ENCODE peak calls at places on chromosomes 3 and 15, in five cellular contexts. P, M, J, L and U are unnamed samples.

GRCh38 chr15:31031471-31032064 is 40.1 kb upstream of the MTMR10 start:
- DNase-seq in P (no peak), M (peak; percentile 72), J (no peak), L (peak; percentile 49), U (no peak)

GRCh38 chr15:94100814-94101213 is 130.5 kb upstream of the MCTP2 start:
- DNase-seq in P (no peak), M (no peak), J (no peak), L (no peak), U (no peak)

GRCh38 chr3:137509354-137510045 is 254.6 kb upstream of the SOX14 start:
- DNase-seq in P (peak; percentile 45), M (no peak), J (no peak), L (no peak), U (no peak)

GRCh38 chr3:81929697-81930096 is 168.3 kb upstream of the GBE1 start:
- DNase-seq in P (no peak), M (no peak), J (no peak), L (no peak), U (no peak)

GRCh38 chr15:66611257-66612053 is 45.7 kb upstream of the LCTL start:
- DNase-seq in P (no peak), M (no peak), J (no peak), L (no peak), U (no peak)

GRCh38 chr15:26260517-26261133 is 397.5 kb upstream of the ATP10A start:
- DNase-seq in P (peak; percentile 51), M (peak; percentile 22), J (peak; percentile 47), L (no peak), U (peak; percentile 84)

GRCh38 chr3:50167069-50167781 is 12.1 kb downstream of the SEMA3F start:
- DNase-seq in P (no peak), M (peak; percentile 36), J (no peak), L (peak; percentile 84), U (no peak)

GRCh38 chr15:67188551-67189218 is 65.8 kb downstream of the AAGAB start:
- DNase-seq in P (no peak), M (peak; percentile 90), J (no peak), L (no peak), U (no peak)

GRCh38 chr3:194801378-194802124 is 115.9 kb downstream of the FAM43A start:
- DNase-seq in P (no peak), M (no peak), J (no peak), L (no peak), U (no peak)

GRCh38 chr3:9100132-9100894 is 137.0 kb upstream of the RAD18 start:
- DNase-seq in P (no peak), M (no peak), J (no peak), L (no peak), U (no peak)

GRCh38 chr3:45693941-45694521 is 4.8 kb downstream of the SACM1L start:
- DNase-seq in P (no peak), M (no peak), J (no peak), L (peak; percentile 15), U (no peak)

GRCh38 chr15:68335251-68335650 is 57.7 kb downstream of the FEM1B start:
- DNase-seq in P (no peak), M (no peak), J (no peak), L (no peak), U (no peak)

GRCh38 chr3:172140499-172141391 is 101.4 kb downstream of the FNDC3B start:
- DNase-seq in P (no peak), M (peak; percentile 98), J (no peak), L (peak; percentile 100), U (peak; percentile 91)

GRCh38 chr15:90762109-90762508 is 45.0 kb downstream of the BLM start:
- DNase-seq in P (no peak), M (peak; percentile 68), J (no peak), L (peak; percentile 76), U (peak; percentile 14)

GRCh38 chr3:23036728-23037127 is 166.4 kb upstream of the UBE2E2 start:
- DNase-seq in P (no peak), M (no peak), J (no peak), L (no peak), U (no peak)

GRCh38 chr3:124797426-124797945 is 67.2 kb downstream of the UMPS start:
- DNase-seq in P (no peak), M (peak; percentile 12), J (no peak), L (no peak), U (no peak)

GRCh38 chr15:62403164-62403809 is 238.2 kb upstream of the C2CD4B start:
- DNase-seq in P (no peak), M (peak; percentile 74), J (no peak), L (peak; percentile 78), U (no peak)

GRCh38 chr3:140468407-140468806 is 209.5 kb upstream of the TRIM42 start:
- DNase-seq in P (no peak), M (no peak), J (no peak), L (no peak), U (no peak)

GRCh38 chr3:131549340-131549739 is 46.6 kb upstream of the MRPL3 start:
- DNase-seq in P (no peak), M (no peak), J (no peak), L (no peak), U (peak; percentile 16)

GRCh38 chr3:128011140-128011539 is 41.1 kb upstream of the SEC61A1 start:
- DNase-seq in P (peak; percentile 41), M (peak; percentile 10), J (peak; percentile 61), L (peak; percentile 6), U (peak; percentile 94)

GRCh38 chr3:120244834-120245225 is 40.2 kb downstream of the GPR156 start:
- DNase-seq in P (peak; percentile 35), M (no peak), J (no peak), L (peak; percentile 7), U (peak; percentile 19)

GRCh38 chr15:79064496-79064895 is 26.1 kb downstream of the RASGRF1 start:
- DNase-seq in P (no peak), M (no peak), J (no peak), L (no peak), U (no peak)

GRCh38 chr15:49492834-49493233 is 69.8 kb downstream of the FGF7 start:
- DNase-seq in P (no peak), M (peak; percentile 90), J (no peak), L (peak; percentile 83), U (no peak)

GRCh38 chr15:66461917-66462316 is 35.6 kb downstream of the SNAPC5 start:
- DNase-seq in P (no peak), M (peak; percentile 12), J (no peak), L (peak; percentile 29), U (no peak)

GRCh38 chr3:16334909-16335308 is 69.9 kb downstream of the OXNAD1 start:
- DNase-seq in P (no peak), M (peak; percentile 5), J (no peak), L (no peak), U (no peak)

GRCh38 chr3:71579934-71580318 is 3.6 kb downstream of the FOXP1 start:
- DNase-seq in P (no peak), M (peak; percentile 57), J (no peak), L (peak; percentile 16), U (peak; percentile 32)

GRCh38 chr3:179666436-179667035 is 13.7 kb downstream of the USP13 start:
- DNase-seq in P (no peak), M (no peak), J (no peak), L (no peak), U (peak; percentile 42)

GRCh38 chr15:36886135-36887011 is 214.0 kb downstream of the MEIS2 start:
- DNase-seq in P (no peak), M (no peak), J (no peak), L (no peak), U (no peak)
- H3K4me3 ChIP-seq in P (no peak overlapping the region), M (no peak overlapping the region), J (peak overlapping the region; percentile 56), L (no peak overlapping the region), U (no peak overlapping the region)

DNA sequence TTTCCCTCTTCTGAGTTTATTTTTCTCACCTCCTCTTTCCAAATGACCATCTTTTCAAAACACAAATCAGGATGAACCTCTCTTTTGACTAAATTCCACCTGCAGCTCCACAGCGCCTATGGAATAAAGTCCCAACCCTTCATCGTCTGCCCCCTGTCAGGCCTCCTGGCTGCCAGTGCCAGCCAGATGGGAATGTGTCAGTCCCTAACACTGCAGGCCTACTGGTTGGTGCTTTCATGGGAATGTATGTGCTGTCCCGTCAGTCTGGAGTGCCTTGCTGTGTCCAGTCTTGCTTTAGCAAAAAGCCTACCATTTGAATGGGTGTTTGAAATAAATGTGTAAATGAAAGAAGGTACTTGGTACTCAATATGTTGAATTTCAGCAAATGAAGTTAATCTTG is 310.1 kb downstream of the THSD4 start:
- DNase-seq in P (no peak), M (no peak), J (no peak), L (no peak), U (no peak)
- H3K23ac ChIP-seq in P (no peak overlapping the region), M (no peak overlapping the region), J (no peak overlapping the region), L (no peak overlapping the region), U (no peak overlapping the region)

DNA sequence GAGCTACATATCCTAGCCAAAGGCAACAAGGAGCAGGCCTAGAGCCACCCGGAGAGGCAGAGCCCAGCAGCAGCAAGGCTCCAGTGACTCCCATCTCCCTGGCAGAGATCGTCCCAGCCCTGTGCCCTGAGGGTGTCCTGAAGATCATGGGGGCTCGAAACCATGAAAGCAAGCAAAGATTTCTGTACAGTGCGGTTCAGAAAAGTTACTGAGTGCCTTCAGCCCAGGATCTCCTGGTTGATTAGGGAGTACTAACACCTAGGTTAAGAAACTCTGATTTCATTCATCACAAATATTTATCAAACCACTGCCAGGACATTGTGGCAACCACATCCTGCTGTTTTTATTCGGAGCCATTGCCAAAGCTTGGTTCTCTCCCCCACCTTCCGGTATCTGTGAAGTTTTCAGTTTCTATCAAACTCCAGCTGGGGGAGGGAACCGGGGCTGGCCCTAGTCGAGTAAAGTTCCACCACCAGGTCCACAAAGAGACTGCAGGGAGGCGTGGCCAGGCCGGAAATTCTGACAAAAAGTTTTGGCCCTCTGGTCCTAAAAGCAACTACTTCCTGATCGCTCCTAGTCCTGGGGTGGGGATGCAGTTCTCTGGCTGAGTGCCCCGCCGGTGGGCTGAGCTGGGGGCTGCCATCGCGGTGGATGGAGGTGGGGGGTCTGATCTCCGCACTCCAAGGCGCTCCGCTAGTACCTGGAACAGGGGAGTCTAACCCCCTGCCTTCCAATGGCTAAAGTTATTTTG is 1.2 kb downstream of the RAB43 start:
- DNase-seq in P (peak; percentile 55), M (peak; percentile 86), J (peak; percentile 62), L (peak; percentile 94), U (peak; percentile 97)
- H2BK15ac ChIP-seq in P (no peak overlapping the region), M (peak overlapping the region; percentile 48), J (no peak overlapping the region), L (peak overlapping the region; percentile 77), U (no peak overlapping the region)

GRCh38 chr15:40065166-40065565 is 26.2 kb upstream of the SRP14 start:
- DNase-seq in P (no peak), M (no peak), J (no peak), L (no peak), U (no peak)
- H3K4me3 ChIP-seq in P (no peak overlapping the region), M (no peak overlapping the region), J (no peak overlapping the region), L (no peak overlapping the region), U (no peak overlapping the region)